ENCODE peak calls at places on chromosome 10, in five cellular contexts. One of them, this sample, is unnamed.

GRCh38 chr10:119466655-119467054 is 75.9 kb downstream of the RGS10 start:
- DNase-seq in Ammon's horn: no peak
- DNase-seq in transverse colon: no peak
- DNase-seq in cardiac muscle cell: no peak
- DNase-seq in activated CD4-positive, alpha-beta T cell treated with anti-CD3 and anti-CD28 coated beads for 24 hours: no peak
- DNase-seq in this sample: no peak

GRCh38 chr10:131514454-131514853 is 202.9 kb upstream of the TCERG1L start:
- DNase-seq in Ammon's horn: no peak
- DNase-seq in cardiac muscle cell: no peak
- DNase-seq in activated CD4-positive, alpha-beta T cell treated with anti-CD3 and anti-CD28 coated beads for 24 hours: no peak
- DNase-seq in transverse colon: no peak
- DNase-seq in this sample: no peak

GRCh38 chr10:48275743-48276142 is 1.2 kb upstream of the FRMPD2 start:
- DNase-seq in transverse colon: no peak
- DNase-seq in Ammon's horn: no peak
- DNase-seq in activated CD4-positive, alpha-beta T cell treated with anti-CD3 and anti-CD28 coated beads for 24 hours: no peak
- DNase-seq in cardiac muscle cell: no peak
- DNase-seq in this sample: no peak

GRCh38 chr10:33588974-33589600 is 254.6 kb upstream of the NRP1 start:
- DNase-seq in activated CD4-positive, alpha-beta T cell treated with anti-CD3 and anti-CD28 coated beads for 24 hours: no peak
- DNase-seq in transverse colon: no peak
- DNase-seq in cardiac muscle cell: no peak
- DNase-seq in Ammon's horn: no peak
- DNase-seq in this sample: no peak

GRCh38 chr10:65346466-65346865 is 1579.4 kb upstream of the LRRTM3 start:
- DNase-seq in activated CD4-positive, alpha-beta T cell treated with anti-CD3 and anti-CD28 coated beads for 24 hours: no peak
- DNase-seq in cardiac muscle cell: peak
- DNase-seq in Ammon's horn: no peak
- DNase-seq in transverse colon: no peak
- DNase-seq in this sample: no peak

GRCh38 chr10:21726601-21727295 is 192.7 kb downstream of the MLLT10 start:
- DNase-seq in transverse colon: no peak
- DNase-seq in cardiac muscle cell: no peak
- DNase-seq in Ammon's horn: no peak
- DNase-seq in activated CD4-positive, alpha-beta T cell treated with anti-CD3 and anti-CD28 coated beads for 24 hours: no peak
- DNase-seq in this sample: no peak

GRCh38 chr10:109025187-109025586 is 898.1 kb downstream of the XPNPEP1 start:
- DNase-seq in cardiac muscle cell: no peak
- DNase-seq in activated CD4-positive, alpha-beta T cell treated with anti-CD3 and anti-CD28 coated beads for 24 hours: no peak
- DNase-seq in Ammon's horn: no peak
- DNase-seq in transverse colon: no peak
- DNase-seq in this sample: no peak

GRCh38 chr10:101319241-101319915 is 34.6 kb upstream of the BTRC start:
- DNase-seq in transverse colon: no peak
- DNase-seq in cardiac muscle cell: no peak
- DNase-seq in activated CD4-positive, alpha-beta T cell treated with anti-CD3 and anti-CD28 coated beads for 24 hours: no peak
- DNase-seq in Ammon's horn: peak
- DNase-seq in this sample: no peak

GRCh38 chr10:33073641-33074410 is 115.8 kb upstream of the ITGB1 start:
- DNase-seq in activated CD4-positive, alpha-beta T cell treated with anti-CD3 and anti-CD28 coated beads for 24 hours: no peak
- DNase-seq in transverse colon: no peak
- DNase-seq in Ammon's horn: no peak
- DNase-seq in cardiac muscle cell: no peak
- DNase-seq in this sample: no peak

GRCh38 chr10:80186364-80187012 is 18.8 kb downstream of the ANXA11 start:
- DNase-seq in Ammon's horn: no peak
- DNase-seq in activated CD4-positive, alpha-beta T cell treated with anti-CD3 and anti-CD28 coated beads for 24 hours: no peak
- DNase-seq in cardiac muscle cell: no peak
- DNase-seq in transverse colon: no peak
- DNase-seq in this sample: no peak

GRCh38 chr10:68471063-68471585 is 649 bp downstream of the DNA2 start:
- DNase-seq in cardiac muscle cell: no peak
- DNase-seq in Ammon's horn: no peak
- DNase-seq in activated CD4-positive, alpha-beta T cell treated with anti-CD3 and anti-CD28 coated beads for 24 hours: no peak
- DNase-seq in transverse colon: no peak
- DNase-seq in this sample: no peak

GRCh38 chr10:79093658-79094411 is 25.1 kb downstream of the ZMIZ1 start:
- DNase-seq in Ammon's horn: peak
- DNase-seq in activated CD4-positive, alpha-beta T cell treated with anti-CD3 and anti-CD28 coated beads for 24 hours: no peak
- DNase-seq in cardiac muscle cell: no peak
- DNase-seq in transverse colon: peak
- DNase-seq in this sample: no peak

GRCh38 chr10:104045151-104046089 is 40.3 kb downstream of the COL17A1 start:
- DNase-seq in activated CD4-positive, alpha-beta T cell treated with anti-CD3 and anti-CD28 coated beads for 24 hours: no peak
- DNase-seq in transverse colon: no peak
- DNase-seq in Ammon's horn: peak
- DNase-seq in cardiac muscle cell: peak
- DNase-seq in this sample: peak

GRCh38 chr10:90418869-90419652 is 438.8 kb downstream of the HTR7 start:
- DNase-seq in activated CD4-positive, alpha-beta T cell treated with anti-CD3 and anti-CD28 coated beads for 24 hours: no peak
- DNase-seq in cardiac muscle cell: no peak
- DNase-seq in transverse colon: no peak
- DNase-seq in Ammon's horn: no peak
- DNase-seq in this sample: no peak

GRCh38 chr10:24897326-24897926 is 55.0 kb downstream of the PRTFDC1 start:
- DNase-seq in transverse colon: no peak
- DNase-seq in Ammon's horn: no peak
- DNase-seq in cardiac muscle cell: no peak
- DNase-seq in activated CD4-positive, alpha-beta T cell treated with anti-CD3 and anti-CD28 coated beads for 24 hours: no peak
- DNase-seq in this sample: no peak

GRCh38 chr10:61138728-61139127 is 194.7 kb upstream of the RHOBTB1 start:
- DNase-seq in cardiac muscle cell: no peak
- DNase-seq in Ammon's horn: no peak
- DNase-seq in transverse colon: no peak
- DNase-seq in activated CD4-positive, alpha-beta T cell treated with anti-CD3 and anti-CD28 coated beads for 24 hours: no peak
- DNase-seq in this sample: no peak

GRCh38 chr10:3949741-3950140 is 164.7 kb upstream of the KLF6 start:
- DNase-seq in cardiac muscle cell: peak
- DNase-seq in Ammon's horn: no peak
- DNase-seq in transverse colon: no peak
- DNase-seq in activated CD4-positive, alpha-beta T cell treated with anti-CD3 and anti-CD28 coated beads for 24 hours: no peak
- DNase-seq in this sample: peak

GRCh38 chr10:29007748-29008610 is 280.9 kb upstream of the LYZL1 start:
- DNase-seq in transverse colon: no peak
- DNase-seq in cardiac muscle cell: no peak
- DNase-seq in activated CD4-positive, alpha-beta T cell treated with anti-CD3 and anti-CD28 coated beads for 24 hours: no peak
- DNase-seq in Ammon's horn: no peak
- DNase-seq in this sample: no peak

GRCh38 chr10:133318494-133319127 is 9.9 kb downstream of the ZNF511 start:
- DNase-seq in Ammon's horn: peak
- DNase-seq in cardiac muscle cell: peak
- DNase-seq in transverse colon: peak
- DNase-seq in activated CD4-positive, alpha-beta T cell treated with anti-CD3 and anti-CD28 coated beads for 24 hours: peak
- DNase-seq in this sample: peak

GRCh38 chr10:116753759-116754158 is 11.4 kb upstream of the HSPA12A start:
- DNase-seq in activated CD4-positive, alpha-beta T cell treated with anti-CD3 and anti-CD28 coated beads for 24 hours: no peak
- DNase-seq in cardiac muscle cell: no peak
- DNase-seq in transverse colon: no peak
- DNase-seq in Ammon's horn: no peak
- DNase-seq in this sample: no peak

GRCh38 chr10:123007558-123008378 is 827 bp downstream of the IKZF5 start:
- DNase-seq in Ammon's horn: peak
- DNase-seq in activated CD4-positive, alpha-beta T cell treated with anti-CD3 and anti-CD28 coated beads for 24 hours: peak
- DNase-seq in transverse colon: peak
- DNase-seq in cardiac muscle cell: peak
- DNase-seq in this sample: no peak

This sample was measured in osteocyte.